ENCODE peak calls at places on chromosomes 3 and 15, in four cellular contexts. P is K562, B is H1, S is A549. A is an unnamed sample.

GRCh38 chr15:64865998-64866520 is 24.3 kb downstream of the PLEKHO2 start:
- DNase-seq in P (no peak), B (no peak), S (no peak), A (no peak)

GRCh38 chr15:62795700-62796099 is 246.8 kb upstream of the TPM1 start:
- DNase-seq in P (no peak), B (no peak), S (no peak), A (no peak)

GRCh38 chr3:128878556-128879124 is 780 bp upstream of the ACAD9 start:
- DNase-seq in P (peak; percentile 24), B (no peak), S (peak; percentile 14), A (peak; percentile 15)

GRCh38 chr15:81948751-81949150 is 97.1 kb downstream of the MEX3B start:
- DNase-seq in P (no peak), B (no peak), S (no peak), A (no peak)

GRCh38 chr15:49169880-49170597 is at the start of gene GALK2:
- DNase-seq in P (peak; percentile 84), B (peak; percentile 87), S (peak; percentile 64), A (peak; percentile 84)

GRCh38 chr3:76585794-76586392 is 454.0 kb upstream of the ROBO2 start:
- DNase-seq in P (peak; percentile 2), B (no peak), S (peak; percentile 2), A (peak; percentile 3)

GRCh38 chr15:44490628-44491027 is 46.3 kb upstream of the EIF3J start:
- DNase-seq in P (no peak), B (no peak), S (no peak), A (no peak)

GRCh38 chr3:131350506-131350905 is 31.1 kb upstream of the NUDT16 start:
- DNase-seq in P (no peak), B (no peak), S (peak; percentile 14), A (no peak)

GRCh38 chr3:71069797-71070196 is 513.7 kb downstream of the FOXP1 start:
- DNase-seq in P (peak; percentile 37), B (peak; percentile 57), S (peak; percentile 57), A (peak; percentile 64)

GRCh38 chr3:187022403-187023029 is 92.2 kb downstream of the ST6GAL1 start:
- DNase-seq in P (peak; percentile 84), B (peak; percentile 23), S (no peak), A (no peak)

GRCh38 chr15:93028111-93028631 is 60.8 kb downstream of the RGMA start:
- DNase-seq in P (peak; percentile 4), B (no peak), S (no peak), A (no peak)

GRCh38 chr15:51117270-51117669 is 22.6 kb upstream of the TNFAIP8L3 start:
- DNase-seq in P (no peak), B (no peak), S (no peak), A (no peak)

GRCh38 chr15:54007256-54007655 is 29.0 kb downstream of the UNC13C start:
- DNase-seq in P (no peak), B (no peak), S (no peak), A (no peak)

GRCh38 chr3:46695177-46695961 is 1.9 kb upstream of the ALS2CL start:
- DNase-seq in P (peak; percentile 62), B (peak; percentile 78), S (peak; percentile 31), A (no peak)

GRCh38 chr15:62904511-62904910 is 138.0 kb upstream of the TPM1 start:
- DNase-seq in P (no peak), B (no peak), S (no peak), A (no peak)

GRCh38 chr3:195221015-195221853 is 49.7 kb downstream of the XXYLT1 start:
- DNase-seq in P (no peak), B (peak; percentile 43), S (no peak), A (no peak)

GRCh38 chr3:194738254-194739093 is 52.8 kb downstream of the FAM43A start:
- DNase-seq in P (no peak), B (no peak), S (no peak), A (no peak)

DNA sequence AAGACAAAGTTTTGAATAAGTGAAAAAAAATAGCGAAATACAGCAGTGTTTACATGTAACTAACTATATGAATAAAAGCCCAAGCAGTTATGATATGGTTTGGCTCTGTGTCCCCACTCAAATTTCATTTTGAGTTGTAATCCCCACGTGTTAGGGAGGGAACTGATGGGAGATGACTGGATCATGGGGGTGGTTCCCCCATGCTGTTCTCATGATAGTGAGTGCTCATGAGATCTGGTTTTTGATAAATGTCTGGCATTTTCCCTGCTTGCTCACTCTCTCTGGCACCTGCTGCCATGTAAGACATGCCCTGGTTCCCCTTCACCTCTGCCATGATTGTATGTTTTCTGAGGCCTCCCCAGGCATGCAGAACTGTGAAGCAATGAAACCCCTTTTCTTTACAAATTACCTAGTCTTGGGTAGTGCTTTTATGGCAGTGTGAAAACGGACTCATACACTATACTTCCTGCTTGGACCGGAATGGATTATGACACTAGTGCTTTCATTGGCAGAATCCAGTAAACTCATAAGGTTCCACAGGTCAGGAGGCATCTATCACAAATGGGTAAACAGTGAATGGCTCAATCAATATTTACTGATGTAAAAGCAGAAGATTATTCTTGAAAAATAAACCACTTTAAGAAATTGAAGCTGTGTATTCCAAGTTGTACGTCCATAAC is 192.1 kb downstream of the CBLB start:
- DNase-seq in P (no peak), B (no peak), S (no peak), A (no peak)
- TF ChIP-seq HDAC2 in P (no peak), B (no peak), S (no peak), A (no peak)

GRCh38 chr3:28575748-28576589 is 227.3 kb upstream of the AZI2 start:
- DNase-seq in P (no peak), B (peak; percentile 84), S (no peak), A (no peak)
- TF ChIP-seq HDAC2 in P (no peak), B (no peak), S (no peak), A (no peak)

GRCh38 chr3:170418422-170419300 is at the start of gene CLDN11:
- DNase-seq in P (peak; percentile 46), B (peak; percentile 83), S (no peak), A (no peak)

GRCh38 chr3:170421758-170422157 is 3.1 kb downstream of the CLDN11 start:
- DNase-seq in P (no peak), B (no peak), S (no peak), A (no peak)

GRCh38 chr3:170419301-170420087 is 826 bp downstream of the CLDN11 start:
- DNase-seq in P (no peak), B (peak; percentile 75), S (no peak), A (no peak)

GRCh38 chr3:170421147-170421641 is 2.5 kb downstream of the CLDN11 start:
- DNase-seq in P (no peak), B (no peak), S (no peak), A (peak; percentile 42)

DNA sequence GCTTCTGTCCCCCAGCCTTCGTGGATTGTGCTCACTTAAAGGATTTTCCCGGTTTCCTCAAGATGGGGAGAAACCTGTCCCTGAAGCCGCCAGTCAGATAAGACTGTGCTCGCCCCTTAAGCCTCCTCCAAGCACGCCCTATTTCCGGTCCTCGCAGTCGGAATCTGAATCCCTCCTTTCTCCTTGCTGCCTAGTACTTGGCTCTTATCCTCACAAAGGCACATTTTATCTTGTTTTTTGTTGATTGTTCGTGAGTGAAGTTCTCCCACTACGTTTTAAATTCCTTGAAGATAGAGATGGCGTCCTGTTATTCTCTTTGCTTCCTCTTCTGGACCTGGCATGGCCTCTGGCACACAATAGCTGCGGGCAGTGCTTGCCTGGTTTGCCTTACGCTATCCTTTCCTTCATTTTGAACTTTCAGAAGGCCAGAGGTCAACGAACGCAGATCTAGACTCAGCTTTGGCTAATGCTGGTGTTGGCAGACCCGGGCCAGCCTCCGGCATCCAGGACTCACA is 1.7 kb downstream of the CLDN11 start:
- DNase-seq in P (no peak), B (no peak), S (no peak), A (no peak)
- TF ChIP-seq HDAC2 in P (no peak), B (no peak), S (no peak), A (no peak)

GRCh38 chr15:76328962-76329361 is 7.6 kb upstream of the ISL2 start:
- DNase-seq in P (no peak), B (no peak), S (no peak), A (no peak)
- TF ChIP-seq HDAC2 in P (no peak), B (no peak), S (no peak), A (no peak)

DNA sequence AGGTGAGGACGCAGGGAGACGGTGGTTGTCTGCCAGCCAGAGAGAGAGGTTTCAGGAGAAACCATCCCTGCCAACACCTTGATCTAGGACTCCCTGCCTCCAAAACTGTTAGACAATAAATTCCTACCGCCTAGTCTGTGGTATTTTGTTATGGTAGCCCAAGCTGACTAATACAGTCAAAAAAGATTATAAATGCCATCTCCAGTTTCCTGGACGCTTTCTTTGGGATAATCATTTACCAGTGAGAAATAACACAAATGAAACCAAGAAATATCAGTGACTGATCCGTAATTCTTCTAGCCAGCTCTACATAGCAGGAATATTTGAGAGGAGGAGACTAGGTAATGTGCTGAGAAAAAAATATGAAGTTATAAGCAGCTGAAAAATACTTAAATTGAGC is 707.8 kb upstream of the LMCD1 start:
- DNase-seq in P (no peak), B (no peak), S (no peak), A (no peak)
- TF ChIP-seq HDAC2 in P (no peak), B (no peak), S (no peak), A (no peak)

DNA sequence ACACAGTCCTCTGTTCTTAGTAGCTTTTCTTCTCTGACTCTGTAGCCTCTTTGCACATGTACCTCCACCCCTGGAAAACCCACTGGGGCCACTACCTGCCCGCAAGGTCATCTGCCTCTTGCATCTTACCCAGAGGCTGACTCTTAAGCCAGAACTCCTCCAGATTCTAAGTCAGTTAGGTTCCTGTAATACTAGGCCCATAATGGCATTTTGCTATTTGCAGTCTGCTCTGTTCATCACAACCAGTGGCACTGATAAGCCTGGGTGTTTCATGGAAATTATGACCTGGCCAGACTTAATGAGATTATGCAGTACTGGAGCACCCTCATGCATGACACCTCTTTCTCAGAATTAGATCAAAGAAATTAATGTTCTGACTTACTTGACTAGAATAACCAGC is 31.7 kb upstream of the ATG7 start:
- DNase-seq in P (no peak), B (no peak), S (no peak), A (no peak)
- TF ChIP-seq HDAC2 in P (no peak), B (no peak), S (no peak), A (no peak)

GRCh38 chr3:50303038-50303815 is at the start of gene HYAL1:
- DNase-seq in P (peak; percentile 81), B (peak; percentile 85), S (no peak), A (peak; percentile 91)
- TF ChIP-seq HDAC2 in P (no peak), B (no peak), S (no peak), A (peak; percentile 43)

DNA sequence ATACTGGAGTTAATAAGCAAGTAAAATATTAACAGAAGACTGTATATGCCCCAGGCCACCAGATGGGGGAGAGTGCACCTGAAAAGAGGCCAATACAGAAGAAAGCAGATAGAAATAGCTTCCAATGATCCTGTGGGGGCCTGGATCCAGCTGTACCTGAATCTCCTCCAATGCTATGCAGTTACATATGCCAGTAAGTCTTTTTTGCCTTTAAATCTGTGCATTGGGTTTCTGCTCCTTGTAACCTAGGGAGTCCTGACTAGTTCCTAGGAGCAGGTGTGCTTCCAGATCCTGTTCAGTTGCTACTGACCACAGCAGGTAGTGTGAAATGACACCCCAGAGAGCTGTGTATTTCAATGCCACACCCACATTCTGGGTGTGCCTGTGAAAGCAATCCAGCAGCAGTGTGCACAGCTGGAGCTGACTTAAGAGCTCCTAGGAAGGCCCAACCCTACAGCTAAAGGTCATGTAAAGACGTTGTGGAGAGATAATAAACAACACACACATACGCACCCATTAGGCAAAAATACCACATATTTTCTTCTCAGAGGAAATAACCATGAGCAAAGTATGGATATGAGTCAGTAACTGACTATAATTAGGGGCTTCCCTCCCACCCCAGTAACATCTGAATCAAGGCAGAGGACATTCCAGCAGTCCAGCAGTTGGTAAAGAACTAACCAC is 62.2 kb upstream of the AKAP13 start:
- DNase-seq in P (no peak), B (peak; percentile 13), S (peak; percentile 29), A (no peak)
- TF ChIP-seq HDAC2 in P (no peak), B (no peak), S (no peak), A (no peak)

GRCh38 chr3:105865867-105866350 is 2.9 kb downstream of the CBLB start:
- DNase-seq in P (no peak), B (no peak), S (no peak), A (no peak)
- TF ChIP-seq HDAC2 in P (no peak), B (no peak), S (no peak), A (no peak)

GRCh38 chr15:29014493-29014892 is 128.7 kb downstream of the APBA2 start:
- DNase-seq in P (no peak), B (no peak), S (no peak), A (no peak)
- TF ChIP-seq HDAC2 in P (no peak), B (no peak), S (no peak), A (no peak)

A was measured in HepG2.